ENCODE peak calls at places on chromosomes 2 and 18, in eight cellular contexts. R is cardiac muscle cell, D is gastrocnemius medialis, O is brain microvascular endothelial cell, X is HFFc6, U is heart left ventricle, Y is lower lobe of right lung, L is fibroblast of villous mesenchyme. H is an unnamed sample.

GRCh38 chr2:102025016-102025491 is 33.3 kb downstream of the IL1R2 start:
- DNase-seq in X (peak), U (no peak), R (no peak), D (no peak), L (peak), O (no peak), Y (no peak), H (no peak)

GRCh38 chr2:205637037-205637602 is 45.2 kb upstream of the NRP2 start:
- DNase-seq in U (no peak), Y (no peak), L (no peak), X (peak), D (no peak), R (no peak), O (no peak), H (no peak)

GRCh38 chr2:224584768-224585204 is 377 bp downstream of the CUL3 start:
- DNase-seq in Y (peak), L (peak), O (peak), D (peak), R (peak), X (no peak), U (peak), H (peak)

GRCh38 chr2:185835974-185836373 is 97.4 kb downstream of the FSIP2 start:
- DNase-seq in X (no peak), R (no peak), L (no peak), O (no peak), D (no peak), Y (no peak), U (no peak), H (no peak)

GRCh38 chr2:146820672-146821071 is 1024.2 kb upstream of the ACVR2A start:
- DNase-seq in U (no peak), R (no peak), L (peak), O (peak), Y (no peak), D (no peak), X (no peak), H (no peak)

GRCh38 chr2:108413731-108414130 is 35.3 kb upstream of the GCC2 start:
- DNase-seq in O (no peak), X (no peak), Y (no peak), U (no peak), L (peak), D (no peak), R (no peak), H (no peak)

GRCh38 chr2:191653669-191654402 is 24.1 kb upstream of the NABP1 start:
- DNase-seq in D (no peak), Y (no peak), R (no peak), O (no peak), L (no peak), X (no peak), U (no peak), H (no peak)

GRCh38 chr2:6919912-6920905 is 3.0 kb downstream of the RNF144A start:
- DNase-seq in D (no peak), O (no peak), Y (no peak), R (no peak), L (no peak), X (no peak), U (no peak), H (no peak)

GRCh38 chr2:48474599-48475298 is 55.2 kb upstream of the STON1 start:
- DNase-seq in D (no peak), O (no peak), X (no peak), U (peak), R (peak), L (peak), Y (no peak), H (no peak)

GRCh38 chr2:138279871-138280270 is 221.7 kb upstream of the SPOPL start:
- DNase-seq in U (no peak), O (no peak), X (peak), R (no peak), D (no peak), Y (no peak), L (no peak), H (no peak)

GRCh38 chr2:220555961-220556360 is 928.5 kb downstream of the SLC4A3 start:
- DNase-seq in D (no peak), L (no peak), R (no peak), Y (no peak), O (peak), U (no peak), X (peak), H (no peak)

GRCh38 chr2:167681646-167682045 is 565.7 kb downstream of the STK39 start:
- DNase-seq in X (no peak), D (no peak), U (no peak), O (no peak), L (no peak), Y (no peak), R (no peak), H (no peak)

GRCh38 chr2:66301073-66301766 is 133.7 kb upstream of the MEIS1 start:
- DNase-seq in Y (no peak), R (peak), L (no peak), O (no peak), D (peak), X (no peak), U (peak), H (no peak)

GRCh38 chr2:204282081-204282480 is 263.2 kb upstream of the PARD3B start:
- DNase-seq in Y (no peak), D (no peak), R (no peak), U (no peak), X (no peak), L (no peak), O (no peak), H (no peak)

GRCh38 chr2:190637331-190637734 is 11.6 kb upstream of the NAB1 start:
- DNase-seq in O (no peak), R (peak), D (no peak), L (peak), X (no peak), Y (no peak), U (no peak), H (no peak)

GRCh38 chr18:74531043-74531442 is 3.3 kb upstream of the CNDP1 start:
- DNase-seq in O (no peak), Y (no peak), X (no peak), L (no peak), R (no peak), D (no peak), U (no peak), H (peak)

GRCh38 chr2:85436836-85437487 is 18.4 kb downstream of the SH2D6 start:
- DNase-seq in X (no peak), R (no peak), O (no peak), L (peak), U (no peak), D (peak), Y (no peak), H (no peak)

GRCh38 chr2:37287966-37288365 is 36.7 kb downstream of the PRKD3 start:
- DNase-seq in U (no peak), D (no peak), O (no peak), R (no peak), X (no peak), Y (no peak), L (no peak), H (no peak)

GRCh38 chr2:240792658-240793312 is 27.2 kb downstream of the KIF1A start:
- DNase-seq in L (no peak), O (no peak), U (no peak), X (no peak), D (no peak), R (no peak), Y (no peak), H (no peak)

GRCh38 chr2:222964632-222965031 is 87.4 kb upstream of the KCNE4 start:
- DNase-seq in R (no peak), O (no peak), X (no peak), U (no peak), D (no peak), Y (no peak), L (no peak), H (no peak)

GRCh38 chr2:222960126-222960525 is 91.9 kb upstream of the KCNE4 start:
- DNase-seq in D (no peak), L (no peak), Y (no peak), O (peak), X (peak), U (no peak), R (no peak), H (no peak)

GRCh38 chr2:222959358-222959757 is 92.6 kb upstream of the KCNE4 start:
- DNase-seq in R (no peak), L (peak), X (peak), O (peak), U (no peak), D (no peak), Y (no peak), H (no peak)
- TF ChIP-seq CTCF in R (peak), L (peak), X (peak), O (peak), U (no peak), D (no peak), Y (no peak), H (peak)

DNA sequence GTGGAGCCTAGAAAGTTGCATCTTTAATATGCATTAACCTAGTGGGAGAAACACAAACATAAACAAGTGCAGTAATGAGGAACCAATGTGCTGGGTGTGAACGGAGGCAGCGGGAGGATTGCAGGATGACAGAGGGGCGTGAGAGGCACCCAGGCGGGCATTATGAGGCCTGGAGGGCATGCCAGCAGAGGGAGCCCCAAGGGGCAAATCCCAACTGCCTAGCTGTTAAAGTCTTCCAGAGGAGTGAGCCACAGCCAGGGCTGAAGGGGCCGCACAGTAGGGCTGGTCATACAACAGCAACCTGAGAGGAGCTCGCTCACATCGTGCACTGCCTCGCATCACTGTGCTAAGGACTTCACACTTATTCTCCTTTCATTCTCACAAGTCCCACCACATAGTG is 13.3 kb upstream of the PRELID3A start:
- DNase-seq in L (no peak), D (no peak), O (no peak), U (no peak), Y (no peak), R (peak), X (no peak), H (no peak)
- TF ChIP-seq CTCF in L (peak), D (no peak), O (peak), U (no peak), Y (peak), R (peak), X (peak), H (peak)

GRCh38 chr2:110931648-110932047 is 189.1 kb upstream of the BCL2L11 start:
- DNase-seq in R (no peak), D (no peak), Y (no peak), X (peak), L (peak), O (no peak), U (no peak), H (no peak)
- TF ChIP-seq CTCF in R (no peak), D (no peak), Y (no peak), X (no peak), L (no peak), O (no peak), U (no peak), H (no peak)

GRCh38 chr2:231463698-231464575 is at the start of gene NCL:
- DNase-seq in O (peak), D (peak), X (peak), Y (peak), U (peak), R (peak), L (peak), H (peak)
- TF ChIP-seq CTCF in O (no peak), D (no peak), X (peak), Y (no peak), U (no peak), R (no peak), L (no peak), H (no peak)

DNA sequence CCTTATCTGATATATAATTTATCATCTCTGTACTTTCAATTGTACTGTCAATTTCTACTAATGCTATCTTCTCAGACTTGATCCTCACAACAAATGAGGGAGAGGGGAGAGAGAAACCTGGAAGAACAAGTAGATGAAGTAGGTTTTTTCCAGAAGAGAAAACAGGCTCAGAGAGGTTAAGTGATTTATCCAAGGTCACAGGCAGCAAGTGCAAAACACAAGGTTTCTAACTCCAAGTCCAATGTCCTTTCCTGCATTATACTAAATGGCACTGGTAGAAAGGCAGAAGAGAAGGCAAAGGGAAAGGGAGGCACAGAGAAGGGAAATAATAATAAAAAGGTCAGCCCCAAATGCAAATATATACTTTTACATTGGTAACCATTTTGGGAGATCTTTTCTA is 7.5 kb downstream of the MEX3C start:
- DNase-seq in U (no peak), D (no peak), L (no peak), O (no peak), R (no peak), X (no peak), Y (no peak), H (no peak)
- TF ChIP-seq CTCF in U (no peak), D (no peak), L (no peak), O (no peak), R (no peak), X (no peak), Y (no peak), H (no peak)

GRCh38 chr2:88754585-88755305 is 63.3 kb downstream of the RPIA start:
- DNase-seq in Y (no peak), L (no peak), X (no peak), U (no peak), O (no peak), D (no peak), R (no peak), H (no peak)

GRCh38 chr2:88757025-88757424 is 65.6 kb downstream of the RPIA start:
- DNase-seq in Y (no peak), X (no peak), R (no peak), O (no peak), U (no peak), D (no peak), L (no peak), H (no peak)

GRCh38 chr2:88751770-88752169 is 60.3 kb downstream of the RPIA start:
- DNase-seq in X (no peak), Y (no peak), D (no peak), O (no peak), R (no peak), U (no peak), L (no peak), H (no peak)

GRCh38 chr2:88755836-88756235 is 64.4 kb downstream of the RPIA start:
- DNase-seq in O (no peak), R (no peak), U (no peak), D (no peak), X (no peak), Y (no peak), L (no peak), H (no peak)

DNA sequence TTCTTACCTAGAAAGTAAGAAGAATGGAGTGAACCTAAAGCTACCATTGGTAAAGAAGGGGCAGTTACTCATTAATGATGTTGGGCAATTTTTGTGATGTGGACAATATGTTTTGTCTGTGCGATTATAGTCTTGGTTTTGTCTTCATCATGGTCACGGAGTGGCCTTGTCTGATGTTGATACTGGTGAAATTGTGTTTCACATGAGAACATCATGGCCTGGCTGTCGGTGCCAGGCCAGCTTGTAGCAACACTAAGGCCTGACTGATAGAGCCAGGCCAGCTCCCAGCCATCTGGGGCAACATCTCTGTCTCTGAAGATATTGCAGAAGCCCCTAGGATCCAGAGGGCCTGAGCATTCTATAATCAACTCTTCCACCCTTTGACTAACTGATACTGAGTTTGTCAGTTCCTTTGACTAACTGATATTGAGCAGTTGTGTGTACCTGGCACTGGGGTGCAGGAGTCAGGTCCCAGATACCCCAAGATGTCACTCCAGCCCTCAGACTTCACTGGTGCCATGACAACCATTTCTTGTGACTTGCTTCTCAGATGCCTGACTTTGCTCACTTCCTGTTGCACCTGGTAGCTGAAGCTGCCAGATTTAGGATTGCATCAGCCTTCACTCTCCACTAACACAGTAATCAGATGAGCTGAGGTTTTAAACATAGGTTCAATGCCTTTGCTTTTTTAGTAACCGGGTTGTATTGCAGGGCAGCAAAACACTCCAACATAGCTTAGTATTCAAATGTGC is 62.5 kb downstream of the RPIA start:
- DNase-seq in O (no peak), U (no peak), Y (no peak), L (peak), X (no peak), D (no peak), R (no peak), H (no peak)
- TF ChIP-seq CTCF in O (no peak), U (no peak), Y (no peak), L (no peak), X (no peak), D (no peak), R (no peak), H (no peak)

GRCh38 chr2:20242727-20243377 is 17.9 kb upstream of the SDC1 start:
- DNase-seq in D (no peak), Y (no peak), R (no peak), L (no peak), U (no peak), X (no peak), O (no peak), H (no peak)

GRCh38 chr2:20236496-20236895 is 11.6 kb upstream of the SDC1 start:
- DNase-seq in L (no peak), D (no peak), R (no peak), X (no peak), U (no peak), Y (no peak), O (no peak), H (no peak)

GRCh38 chr2:20247084-20247483 is 22.2 kb upstream of the SDC1 start:
- DNase-seq in X (no peak), L (no peak), O (no peak), D (no peak), R (no peak), U (no peak), Y (no peak), H (no peak)

DNA sequence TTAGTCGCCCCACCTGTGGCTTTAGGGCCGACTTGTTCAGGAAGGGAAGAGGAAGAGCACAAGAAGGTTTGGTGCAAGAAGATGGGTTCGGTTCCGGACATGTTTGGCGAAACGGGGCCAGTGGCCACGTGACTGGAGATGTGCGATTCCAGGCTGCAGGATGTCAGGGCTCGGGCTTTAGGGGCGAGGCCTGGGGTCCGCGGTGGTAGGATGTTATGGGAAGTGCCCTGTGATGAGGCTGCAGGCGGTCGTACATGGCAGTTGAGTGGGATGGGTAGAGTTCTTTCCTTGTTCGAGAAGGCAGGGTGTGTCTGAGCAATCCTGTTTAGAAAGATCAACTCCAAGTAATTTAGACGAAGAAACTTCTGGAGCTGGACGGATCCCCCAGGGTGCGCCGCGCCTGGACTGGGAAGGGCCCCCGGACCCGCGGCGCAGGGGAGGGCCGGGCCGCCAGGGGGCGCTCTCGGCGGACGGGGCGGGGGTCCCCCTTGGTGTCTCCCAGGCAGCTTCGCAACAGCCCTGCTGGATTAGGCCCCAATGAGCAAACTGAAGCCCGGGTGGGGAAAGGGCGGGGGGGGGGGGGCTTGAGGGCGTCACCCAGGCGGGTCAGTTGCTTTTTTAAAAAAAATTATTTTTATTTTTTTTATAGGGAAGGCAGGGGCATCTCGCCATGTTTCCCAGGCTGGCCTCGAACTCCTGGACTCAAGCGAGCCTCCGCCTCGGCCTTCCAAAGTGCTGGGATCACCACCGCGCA is 17.2 kb upstream of the SDC1 start:
- DNase-seq in L (no peak), D (no peak), Y (no peak), U (no peak), R (no peak), O (no peak), X (no peak), H (no peak)
- TF ChIP-seq CTCF in L (peak), D (peak), Y (peak), U (peak), R (peak), O (peak), X (peak), H (peak)

GRCh38 chr2:23360571-23361125 is 24.3 kb upstream of the KLHL29 start:
- DNase-seq in D (no peak), Y (peak), O (no peak), U (no peak), X (peak), R (no peak), L (peak), H (no peak)
- TF ChIP-seq CTCF in D (no peak), Y (no peak), O (no peak), U (no peak), X (peak), R (no peak), L (no peak), H (no peak)

GRCh38 chr2:96138146-96139145 is at the start of gene ASTL:
- DNase-seq in X (peak), Y (peak), D (no peak), O (peak), L (peak), U (peak), R (peak), H (no peak)
- TF ChIP-seq CTCF in X (peak), Y (peak), D (peak), O (peak), L (peak), U (peak), R (peak), H (peak)

DNA sequence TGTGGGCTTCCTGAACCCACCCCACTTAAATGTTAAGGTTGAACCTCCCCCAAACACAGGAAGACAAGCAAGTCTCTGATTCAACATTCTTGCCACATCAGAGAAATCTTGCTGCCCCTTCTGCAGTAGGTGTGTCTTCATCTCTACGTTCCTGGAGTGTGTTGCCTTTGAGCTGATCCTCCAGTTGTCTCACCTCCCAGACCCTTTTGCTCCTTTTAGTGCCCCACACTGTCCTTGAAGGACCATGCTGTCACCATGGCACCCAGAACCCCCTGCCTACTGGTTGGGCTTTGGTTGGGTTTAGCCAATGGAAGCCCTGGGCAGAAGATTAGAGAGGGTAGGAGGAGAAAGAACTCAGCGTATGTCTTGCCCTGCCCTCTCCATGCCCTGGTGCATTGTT is 10.7 kb downstream of the CAB39 start:
- DNase-seq in Y (no peak), D (no peak), U (no peak), O (no peak), L (no peak), X (no peak), R (no peak), H (no peak)
- TF ChIP-seq CTCF in Y (no peak), D (no peak), U (no peak), O (no peak), L (no peak), X (no peak), R (no peak), H (no peak)